ENCODE peak calls at places on chromosomes 6 and 20, in seven cellular contexts. P, E, K, F, X, L and O are unnamed samples.
A peak's percentile ranks its signal among the peaks of the same experiment; 100 is the strongest.

GRCh38 chr6:14061644-14062043 is 55.9 kb upstream of the CD83 start:
- DNase-seq in P (no peak), E (no peak), K (no peak), F (no peak), X (no peak), L (no peak), O (no peak)

GRCh38 chr6:15357832-15358231 is 112.0 kb downstream of the JARID2 start:
- DNase-seq in P (no peak), E (no peak), K (no peak), F (no peak), X (no peak), L (no peak), O (no peak)

GRCh38 chr6:33197431-33198048 is 2.9 kb downstream of the RXRB start:
- DNase-seq in P (no peak), E (peak; percentile 20), K (no peak), F (peak; percentile 70), X (peak; percentile 73), L (no peak), O (peak; percentile 61)

GRCh38 chr20:25507385-25508082 is 77.8 kb downstream of the NINL start:
- DNase-seq in P (no peak), E (no peak), K (no peak), F (no peak), X (no peak), L (no peak), O (no peak)

GRCh38 chr20:7585126-7585679 is 355.1 kb downstream of the HAO1 start:
- DNase-seq in P (no peak), E (peak; percentile 10), K (no peak), F (no peak), X (no peak), L (no peak), O (no peak)

GRCh38 chr20:46652699-46653098 is 1.4 kb upstream of the SLC13A3 start:
- DNase-seq in P (no peak), E (no peak), K (no peak), F (no peak), X (peak; percentile 33), L (no peak), O (no peak)

GRCh38 chr20:5822569-5822968 is 72.4 kb downstream of the SHLD1 start:
- DNase-seq in P (no peak), E (no peak), K (no peak), F (no peak), X (no peak), L (no peak), O (no peak)

GRCh38 chr20:61940491-61940890 is 125.2 kb downstream of the TAF4 start:
- DNase-seq in P (no peak), E (no peak), K (no peak), F (peak; percentile 65), X (no peak), L (peak; percentile 30), O (no peak)

GRCh38 chr20:8309638-8310037 is 177.6 kb downstream of the PLCB1 start:
- DNase-seq in P (no peak), E (no peak), K (no peak), F (peak; percentile 15), X (no peak), L (no peak), O (no peak)

GRCh38 chr20:4507288-4507719 is 214.4 kb upstream of the PRND start:
- DNase-seq in P (no peak), E (no peak), K (no peak), F (no peak), X (peak; percentile 87), L (no peak), O (no peak)

GRCh38 chr6:147508073-147508870 is at the start of gene SAMD5:
- DNase-seq in P (peak; percentile 12), E (peak; percentile 13), K (no peak), F (no peak), X (peak; percentile 75), L (no peak), O (peak; percentile 81)

GRCh38 chr6:82702574-82702973 is 339.0 kb downstream of the TPBG start:
- DNase-seq in P (no peak), E (no peak), K (no peak), F (no peak), X (no peak), L (no peak), O (no peak)

GRCh38 chr6:31125586-31126363 is 5.5 kb upstream of the CDSN start:
- DNase-seq in P (no peak), E (no peak), K (no peak), F (no peak), X (peak; percentile 40), L (no peak), O (no peak)

GRCh38 chr20:16241911-16242310 is 331.3 kb downstream of the KIF16B start:
- DNase-seq in P (no peak), E (no peak), K (no peak), F (peak; percentile 9), X (peak; percentile 68), L (no peak), O (no peak)

GRCh38 chr6:3750324-3751018 is 1.0 kb downstream of the PXDC1 start:
- DNase-seq in P (peak; percentile 89), E (no peak), K (no peak), F (peak; percentile 31), X (peak; percentile 57), L (peak; percentile 92), O (peak; percentile 49)

GRCh38 chr6:112086744-112087135 is 542 bp downstream of the TUBE1 start:
- DNase-seq in P (no peak), E (no peak), K (no peak), F (peak; percentile 30), X (peak; percentile 61), L (no peak), O (peak; percentile 24)

GRCh38 chr20:63345328-63346100 is 15.6 kb downstream of the CHRNA4 start:
- DNase-seq in P (peak; percentile 64), E (no peak), K (no peak), F (no peak), X (no peak), L (peak; percentile 79), O (peak; percentile 78)

GRCh38 chr6:157813757-157814455 is 9.1 kb upstream of the SNX9 start:
- DNase-seq in P (peak; percentile 28), E (no peak), K (no peak), F (no peak), X (peak; percentile 51), L (no peak), O (no peak)

GRCh38 chr6:35893246-35893645 is 27.7 kb downstream of the SRPK1 start:
- DNase-seq in P (no peak), E (no peak), K (no peak), F (no peak), X (no peak), L (no peak), O (no peak)

GRCh38 chr20:19712737-19713260 is 45.3 kb upstream of the RIN2 start:
- DNase-seq in P (no peak), E (no peak), K (no peak), F (no peak), X (peak; percentile 9), L (no peak), O (no peak)

GRCh38 chr6:157999100-158000051 is 17.7 kb downstream of the SYNJ2 start:
- DNase-seq in P (no peak), E (no peak), K (no peak), F (no peak), X (no peak), L (no peak), O (no peak)

GRCh38 chr20:5658897-5659296 is 91.3 kb upstream of the SHLD1 start:
- DNase-seq in P (peak; percentile 77), E (no peak), K (no peak), F (peak; percentile 60), X (peak; percentile 12), L (peak; percentile 78), O (peak; percentile 19)

GRCh38 chr6:27650620-27651370 is 177.9 kb upstream of the ZNF184 start:
- DNase-seq in P (no peak), E (peak; percentile 38), K (no peak), F (no peak), X (peak; percentile 92), L (no peak), O (peak; percentile 50)

GRCh38 chr20:20732641-20733040 is 20.2 kb upstream of the RALGAPA2 start:
- DNase-seq in P (no peak), E (no peak), K (no peak), F (no peak), X (no peak), L (no peak), O (no peak)

GRCh38 chr6:47283993-47284392 is 25.7 kb downstream of the TNFRSF21 start:
- DNase-seq in P (no peak), E (no peak), K (no peak), F (no peak), X (no peak), L (no peak), O (no peak)

GRCh38 chr6:39543117-39543516 is 182.1 kb downstream of the KIF6 start:
- DNase-seq in P (no peak), E (no peak), K (no peak), F (no peak), X (no peak), L (peak; percentile 72), O (no peak)

GRCh38 chr6:112877134-112878100 is 530.3 kb downstream of the RFPL4B start:
- DNase-seq in P (no peak), E (no peak), K (no peak), F (no peak), X (peak; percentile 28), L (no peak), O (no peak)

GRCh38 chr20:33909331-33909921 is 84.3 kb upstream of the RALY start:
- DNase-seq in P (peak; percentile 42), E (no peak), K (no peak), F (no peak), X (peak; percentile 60), L (no peak), O (peak; percentile 85)

GRCh38 chr20:61930776-61931475 is 134.8 kb downstream of the TAF4 start:
- DNase-seq in P (no peak), E (no peak), K (no peak), F (no peak), X (no peak), L (peak; percentile 34), O (no peak)

GRCh38 chr6:20542927-20543602 is 8.8 kb downstream of the CDKAL1 start:
- DNase-seq in P (no peak), E (peak; percentile 79), K (no peak), F (no peak), X (peak; percentile 99), L (no peak), O (no peak)

GRCh38 chr6:47292944-47293343 is 16.8 kb downstream of the TNFRSF21 start:
- DNase-seq in P (no peak), E (no peak), K (no peak), F (no peak), X (peak; percentile 47), L (no peak), O (no peak)

GRCh38 chr6:123529843-123530242 is 106.9 kb downstream of the TRDN start:
- DNase-seq in P (no peak), E (no peak), K (no peak), F (no peak), X (no peak), L (no peak), O (no peak)

GRCh38 chr6:155026366-155027045 is 31.4 kb downstream of the TIAM2 start:
- DNase-seq in P (peak; percentile 13), E (no peak), K (no peak), F (no peak), X (peak; percentile 92), L (no peak), O (peak; percentile 76)

GRCh38 chr20:6014017-6014416 is 39.8 kb downstream of the LRRN4 start:
- DNase-seq in P (no peak), E (no peak), K (no peak), F (no peak), X (no peak), L (no peak), O (no peak)

GRCh38 chr20:62337558-62338293 is 29.4 kb downstream of the LAMA5 start:
- DNase-seq in P (no peak), E (no peak), K (no peak), F (no peak), X (no peak), L (peak; percentile 70), O (no peak)